ENCODE peak calls at places on chromosomes 11 and 22, in ten cellular contexts. B is epithelial cell of esophagus, R is fibroblast of lung, V is sciatic nerve, Z is RWPE1, O is NCI-H2029 treated with DMSO at 0.1 percent for 48 hours, C is EL, U is retina, Y is substantia nigra, T is activated T-cell treated with anti-CD3 and anti-CD28 coated beads for 4 hours. A is an unnamed sample.

GRCh38 chr11:17687946-17688670 is 31.3 kb upstream of the MYOD1 start:
- DNase-seq in B (no peak), R (no peak), V (no peak), Z (no peak), O (no peak), C (peak), U (no peak), Y (no peak), T (no peak), A (peak)

GRCh38 chr11:133946541-133947297 is 10.0 kb downstream of the IGSF9B start:
- DNase-seq in B (no peak), R (no peak), V (no peak), Z (no peak), O (peak), C (no peak), U (peak), Y (no peak), T (no peak), A (no peak)

GRCh38 chr11:113043704-113044103 is 82.5 kb downstream of the NCAM1 start:
- DNase-seq in B (no peak), R (no peak), V (no peak), Z (no peak), O (no peak), C (no peak), U (no peak), Y (no peak), T (no peak), A (no peak)

GRCh38 chr22:36160499-36160942 is at the start of gene APOL3:
- DNase-seq in B (peak), R (peak), V (peak), Z (peak), O (no peak), C (peak), U (no peak), Y (no peak), T (no peak), A (peak)

GRCh38 chr11:33475999-33476398 is 218.8 kb downstream of the HIPK3 start:
- DNase-seq in B (peak), R (peak), V (no peak), Z (no peak), O (no peak), C (no peak), U (no peak), Y (no peak), T (no peak), A (peak)

GRCh38 chr11:133576351-133576750 is 44.0 kb upstream of the OPCML start:
- DNase-seq in B (no peak), R (no peak), V (no peak), Z (no peak), O (no peak), C (no peak), U (no peak), Y (no peak), T (no peak), A (no peak)

GRCh38 chr11:2981130-2981529 is 11.0 kb downstream of the NAP1L4 start:
- DNase-seq in B (no peak), R (no peak), V (no peak), Z (no peak), O (no peak), C (no peak), U (no peak), Y (no peak), T (no peak), A (no peak)

GRCh38 chr11:72604256-72604655 is 70.0 kb downstream of the PDE2A start:
- DNase-seq in B (no peak), R (no peak), V (no peak), Z (no peak), O (no peak), C (no peak), U (no peak), Y (no peak), T (no peak), A (no peak)

GRCh38 chr11:104967493-104968364 is 645 bp downstream of the CASP4 start:
- DNase-seq in B (peak), R (no peak), V (no peak), Z (peak), O (peak), C (peak), U (no peak), Y (no peak), T (no peak), A (peak)

GRCh38 chr11:131408011-131408640 is 37.7 kb downstream of the NTM start:
- DNase-seq in B (peak), R (peak), V (no peak), Z (peak), O (no peak), C (peak), U (no peak), Y (no peak), T (no peak), A (peak)

GRCh38 chr11:118434553-118435232 is 1.6 kb upstream of the KMT2A start:
- DNase-seq in B (peak), R (peak), V (peak), Z (peak), O (no peak), C (peak), U (peak), Y (no peak), T (peak), A (peak)

GRCh38 chr11:134584001-134584561 is 172.0 kb upstream of the B3GAT1 start:
- DNase-seq in B (no peak), R (no peak), V (no peak), Z (no peak), O (no peak), C (no peak), U (peak), Y (no peak), T (no peak), A (no peak)

GRCh38 chr11:45743556-45744468 is 61.1 kb upstream of the SLC35C1 start:
- DNase-seq in B (no peak), R (no peak), V (no peak), Z (no peak), O (no peak), C (no peak), U (no peak), Y (no peak), T (no peak), A (no peak)

GRCh38 chr11:28384418-28384817 is 276.2 kb downstream of the METTL15 start:
- DNase-seq in B (peak), R (peak), V (no peak), Z (no peak), O (no peak), C (peak), U (no peak), Y (no peak), T (no peak), A (peak)

GRCh38 chr22:49026476-49027121 is 801.1 kb downstream of the BRD1 start:
- DNase-seq in B (no peak), R (no peak), V (no peak), Z (no peak), O (peak), C (no peak), U (peak), Y (peak), T (no peak), A (no peak)

GRCh38 chr11:17594686-17595192 is 47.7 kb downstream of the OTOG start:
- DNase-seq in B (no peak), R (no peak), V (peak), Z (no peak), O (no peak), C (no peak), U (no peak), Y (no peak), T (no peak), A (no peak)

GRCh38 chr22:39654959-39655579 is 84.5 kb downstream of the CACNA1I start:
- DNase-seq in B (no peak), R (no peak), V (no peak), Z (no peak), O (no peak), C (no peak), U (no peak), Y (no peak), T (no peak), A (no peak)

GRCh38 chr11:128632151-128632791 is 44.9 kb upstream of the ETS1 start:
- DNase-seq in B (peak), R (peak), V (no peak), Z (peak), O (no peak), C (peak), U (peak), Y (no peak), T (no peak), A (peak)

GRCh38 chr11:70402685-70403084 is 4.4 kb downstream of the CTTN start:
- DNase-seq in B (peak), R (no peak), V (no peak), Z (no peak), O (no peak), C (no peak), U (no peak), Y (no peak), T (no peak), A (no peak)

GRCh38 chr11:73982990-73983763 is 534 bp upstream of the UCP2 start:
- DNase-seq in B (peak), R (peak), V (peak), Z (peak), O (peak), C (peak), U (peak), Y (peak), T (peak), A (peak)

GRCh38 chr11:57549983-57550382 is 12.6 kb downstream of the SMTNL1 start:
- DNase-seq in B (no peak), R (no peak), V (no peak), Z (no peak), O (no peak), C (no peak), U (no peak), Y (no peak), T (no peak), A (no peak)